ENCODE peak calls at places on chromosomes 7 and 10, in six cellular contexts. Q is RWPE1; F is nephron progenitor cell; M is NCI-H1417; G is stimulated activated CD8-positive, alpha-beta memory T cell treated with anti-CD3 and anti-CD28 coated beads, Interleukin-2, amount 100 ng/mL, for 1 hour; Z is COR-L47. I is an unnamed sample.

GRCh38 chr7:29265208-29265923 is 70.8 kb downstream of the CHN2 start:
- DNase-seq in Q (peak), Z (no peak), G (no peak), F (no peak), M (no peak), I (no peak)

GRCh38 chr10:78251041-78251434 is 217.4 kb downstream of the RPS24 start:
- DNase-seq in F (no peak), Z (no peak), Q (no peak), G (no peak), M (no peak), I (no peak)

GRCh38 chr10:50837095-50837494 is 48.3 kb downstream of the A1CF start:
- DNase-seq in F (no peak), Q (no peak), M (no peak), Z (no peak), G (no peak), I (no peak)

GRCh38 chr10:63977329-63977923 is 456.2 kb downstream of the REEP3 start:
- DNase-seq in M (no peak), F (peak), Z (peak), Q (peak), G (no peak), I (no peak)

GRCh38 chr7:22052221-22052639 is 106.5 kb upstream of the CDCA7L start:
- DNase-seq in Q (no peak), F (no peak), Z (peak), G (no peak), M (no peak), I (no peak)

GRCh38 chr7:40986351-40986873 is 716.5 kb downstream of the INHBA start:
- DNase-seq in Z (no peak), F (no peak), Q (no peak), M (no peak), G (no peak), I (no peak)

GRCh38 chr10:71099731-71100361 is 112.5 kb upstream of the UNC5B start:
- DNase-seq in Q (peak), Z (no peak), G (no peak), F (no peak), M (no peak), I (no peak)

GRCh38 chr10:78739411-78740053 is 329.2 kb upstream of the ZMIZ1 start:
- DNase-seq in Z (no peak), G (no peak), Q (no peak), M (peak), F (no peak), I (no peak)

GRCh38 chr10:32985781-32986350 is 27.8 kb upstream of the ITGB1 start:
- DNase-seq in Z (no peak), F (no peak), G (no peak), M (no peak), Q (no peak), I (no peak)

GRCh38 chr10:52768114-52768532 is 4.5 kb downstream of the MBL2 start:
- DNase-seq in Q (no peak), Z (no peak), F (no peak), M (no peak), G (no peak), I (no peak)

GRCh38 chr10:42997151-42997848 is 79.6 kb upstream of the RET start:
- DNase-seq in Z (no peak), Q (no peak), F (no peak), M (no peak), G (no peak), I (no peak)

GRCh38 chr7:134685250-134685649 is 38.6 kb downstream of the BPGM start:
- DNase-seq in M (no peak), Z (no peak), G (no peak), Q (no peak), F (no peak), I (no peak)

GRCh38 chr10:119706521-119707278 is 19.1 kb upstream of the INPP5F start:
- DNase-seq in G (no peak), F (no peak), Z (no peak), Q (no peak), M (no peak), I (no peak)

GRCh38 chr10:67722113-67722512 is 26.1 kb upstream of the CTNNA3 start:
- DNase-seq in F (no peak), Q (no peak), Z (no peak), G (no peak), M (no peak), I (no peak)

GRCh38 chr10:127198721-127199120 is 2.3 kb upstream of the INSYN2A start:
- DNase-seq in F (no peak), M (no peak), Z (no peak), G (no peak), Q (no peak), I (no peak)

GRCh38 chr10:112461029-112461887 is 14.2 kb downstream of the VTI1A start:
- DNase-seq in Q (peak), Z (no peak), G (no peak), F (no peak), M (no peak), I (no peak)

GRCh38 chr7:23477170-23477525 is 6.9 kb upstream of the IGF2BP3 start:
- DNase-seq in Q (no peak), F (no peak), Z (no peak), G (no peak), M (no peak), I (no peak)

GRCh38 chr7:21370283-21370982 is 57.5 kb upstream of the SP4 start:
- DNase-seq in F (no peak), Q (no peak), M (peak), G (no peak), Z (no peak), I (no peak)

GRCh38 chr10:133481657-133482056 is 27.9 kb downstream of the SCART1 start:
- DNase-seq in Z (no peak), F (no peak), Q (no peak), G (no peak), M (no peak), I (no peak)

I was measured in cortex of kidney.